ENCODE peak calls at places on chromosomes 12 and 14, in seven cellular contexts. H is psoas muscle; K is SK-N-SH; D is CD8-positive, alpha-beta T cell; L is mucosa of descending colon; X is breast epithelium; W is neural progenitor cell. S is an unnamed sample.

GRCh38 chr14:40240456-40240855 is 808.2 kb upstream of the FBXO33 start:
- DNase-seq in H (no peak), K (no peak), D (no peak), L (no peak), X (no peak), W (no peak), S (no peak)

GRCh38 chr12:2076196-2076570 is 23.4 kb downstream of the CACNA1C start:
- DNase-seq in H (no peak), K (no peak), D (no peak), L (no peak), X (no peak), W (no peak), S (no peak)

GRCh38 chr12:83954071-83954789 is 958.4 kb downstream of the SLC6A15 start:
- DNase-seq in H (no peak), K (no peak), D (no peak), L (no peak), X (no peak), W (peak; percentile 2), S (no peak)

GRCh38 chr12:51905507-51906438 is 1.5 kb upstream of the ACVRL1 start:
- DNase-seq in H (peak; percentile 88), K (peak; percentile 61), D (no peak), L (peak; percentile 81), X (no peak), W (no peak), S (peak; percentile 88)

GRCh38 chr14:75223664-75224154 is 47.3 kb upstream of the TMED10 start:
- DNase-seq in H (no peak), K (no peak), D (no peak), L (no peak), X (no peak), W (peak; percentile 79), S (no peak)

GRCh38 chr12:123055281-123055766 is 74.8 kb downstream of the ARL6IP4 start:
- DNase-seq in H (no peak), K (no peak), D (no peak), L (no peak), X (no peak), W (no peak), S (no peak)

GRCh38 chr14:56417173-56417572 is 162.4 kb upstream of the TMEM260 start:
- DNase-seq in H (no peak), K (no peak), D (no peak), L (no peak), X (no peak), W (no peak), S (no peak)

GRCh38 chr12:48671231-48671856 is 10.7 kb downstream of the KANSL2 start:
- DNase-seq in H (no peak), K (no peak), D (no peak), L (no peak), X (no peak), W (no peak), S (no peak)

GRCh38 chr12:52075409-52075724 is 4.1 kb upstream of the SMIM41 start:
- DNase-seq in H (no peak), K (no peak), D (no peak), L (no peak), X (no peak), W (no peak), S (no peak)

GRCh38 chr12:116455540-116456306 is 103.5 kb upstream of the MAP1LC3B2 start:
- DNase-seq in H (peak; percentile 82), K (peak; percentile 38), D (no peak), L (no peak), X (peak; percentile 93), W (peak; percentile 54), S (peak; percentile 25)

GRCh38 chr14:93105362-93105761 is 10.4 kb downstream of the ITPK1 start:
- DNase-seq in H (peak; percentile 70), K (no peak), D (no peak), L (no peak), X (peak; percentile 67), W (no peak), S (no peak)

GRCh38 chr12:124520258-124520657 is 47.2 kb downstream of the NCOR2 start:
- DNase-seq in H (peak; percentile 59), K (no peak), D (no peak), L (peak; percentile 60), X (peak; percentile 94), W (no peak), S (no peak)

GRCh38 chr12:124520896-124521295 is 46.5 kb downstream of the NCOR2 start:
- DNase-seq in H (no peak), K (no peak), D (no peak), L (no peak), X (no peak), W (no peak), S (no peak)

GRCh38 chr12:124517260-124518050 is 50.0 kb downstream of the NCOR2 start:
- DNase-seq in H (peak; percentile 84), K (peak; percentile 92), D (no peak), L (peak; percentile 71), X (peak; percentile 89), W (no peak), S (peak; percentile 94)

GRCh38 chr12:124518051-124518932 is 49.1 kb downstream of the NCOR2 start:
- DNase-seq in H (peak; percentile 99), K (peak; percentile 90), D (no peak), L (peak; percentile 94), X (peak; percentile 99), W (peak; percentile 77), S (peak; percentile 92)

GRCh38 chr12:124519741-124520140 is 47.7 kb downstream of the NCOR2 start:
- DNase-seq in H (peak; percentile 64), K (no peak), D (no peak), L (no peak), X (no peak), W (no peak), S (no peak)
- H3K4me1 ChIP-seq in H (peaks cover 78% of the 10 kb centered on the region), K (peaks cover 72% of the 10 kb centered on the region), D (peaks cover 4% of the 10 kb centered on the region), L (peaks cover 34% of the 10 kb centered on the region), X (peaks cover 32% of the 10 kb centered on the region), W (peaks cover 31% of the 10 kb centered on the region), S (peaks cover 20% of the 10 kb centered on the region)

DNA sequence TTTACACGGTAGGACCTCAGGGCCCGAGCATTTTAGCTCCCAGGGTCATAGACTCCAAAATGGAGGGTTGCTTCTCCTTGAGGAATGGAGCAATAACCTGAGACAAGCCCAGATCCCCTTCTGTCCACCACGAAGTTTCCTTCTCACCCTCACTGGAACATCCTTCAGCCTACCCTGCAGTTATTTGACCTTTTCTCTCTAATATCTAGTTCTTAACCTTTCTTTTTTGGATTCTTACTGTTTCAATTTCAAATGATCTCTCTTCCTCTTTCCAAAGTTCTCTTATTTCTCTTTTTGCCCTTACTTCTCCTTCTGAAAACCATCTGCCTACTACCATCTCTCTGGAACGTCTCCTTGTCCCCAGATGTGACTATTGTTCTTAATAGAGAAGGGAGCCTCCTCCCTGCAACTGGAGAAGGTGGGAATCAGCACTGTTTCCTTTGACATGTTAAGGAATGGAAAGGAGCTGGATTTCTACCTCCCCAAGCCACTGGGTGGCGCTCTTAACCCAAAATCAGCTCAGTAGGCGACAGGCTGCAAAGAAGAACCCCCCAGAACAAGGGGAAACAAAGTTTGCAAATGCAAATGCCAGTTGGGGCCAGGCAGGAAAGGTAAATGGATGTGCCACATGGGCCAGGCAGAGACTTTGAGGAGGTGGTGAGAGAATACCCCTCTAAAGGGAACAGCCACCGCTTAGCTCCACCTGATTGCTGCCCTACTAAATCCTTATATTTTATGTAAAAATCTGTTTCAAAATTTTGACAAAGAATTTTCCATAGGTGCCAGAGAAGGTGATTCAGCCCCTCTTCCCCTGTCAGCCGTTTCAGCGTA is 22.4 kb upstream of the PDE1B start:
- DNase-seq in H (no peak), K (no peak), D (peak; percentile 25), L (no peak), X (no peak), W (peak; percentile 82), S (peak; percentile 51)
- TF ChIP-seq CTCF in H (peak; percentile 41), K (peak; percentile 59), D (peak; percentile 70), L (no peak), X (no peak), W (peak; percentile 96), S (peak; percentile 79)

GRCh38 chr14:96796851-96797187 is 363 bp upstream of the VRK1 start:
- DNase-seq in H (no peak), K (no peak), D (no peak), L (no peak), X (no peak), W (no peak), S (no peak)
- H3K4me3 ChIP-seq in H (peak overlapping the region; percentile 87), K (no peak overlapping the region), D (peak overlapping the region; percentile 73), L (peak overlapping the region; percentile 82), X (peak overlapping the region; percentile 79), W (no peak overlapping the region), S (peak overlapping the region; percentile 10)

DNA sequence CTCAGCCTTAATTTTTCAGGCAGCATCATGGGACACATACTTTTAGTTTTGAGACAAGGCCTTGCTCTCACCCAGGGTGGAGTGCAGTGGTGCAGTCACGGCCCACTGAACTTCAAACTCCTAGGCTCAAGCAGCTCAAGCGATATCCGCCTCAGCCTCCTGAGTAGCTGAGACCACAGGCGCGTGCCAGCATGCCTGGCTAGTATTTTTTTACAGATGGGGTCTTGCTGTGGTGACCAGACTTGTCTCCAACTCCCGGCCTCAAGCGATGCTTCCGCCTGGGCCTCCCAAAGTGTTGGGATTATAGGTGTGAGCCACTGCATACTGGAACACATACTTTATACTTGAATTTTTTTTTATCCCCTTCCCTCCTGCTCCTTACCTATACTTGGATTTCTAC is 2.8 kb downstream of the RDH5 start:
- DNase-seq in H (peak; percentile 59), K (no peak), D (no peak), L (no peak), X (no peak), W (no peak), S (no peak)
- H3K4me1 ChIP-seq in H (peaks cover 94% of the 10 kb centered on the region), K (peaks cover 41% of the 10 kb centered on the region), D (peaks cover 12% of the 10 kb centered on the region), L (peaks cover 71% of the 10 kb centered on the region), X (peaks cover 24% of the 10 kb centered on the region), W (peaks cover 24% of the 10 kb centered on the region), S (no peaks in the 10 kb centered on the region)

GRCh38 chr14:99363051-99363450 is 91.1 kb upstream of the BCL11B start:
- DNase-seq in H (no peak), K (no peak), D (no peak), L (no peak), X (no peak), W (no peak), S (no peak)
- TF ChIP-seq CTCF in H (no peak), K (no peak), D (no peak), L (no peak), X (no peak), W (no peak), S (no peak)

GRCh38 chr12:131896811-131897270 is 2.4 kb downstream of the ULK1 start:
- DNase-seq in H (peak; percentile 98), K (peak; percentile 25), D (no peak), L (peak; percentile 82), X (no peak), W (no peak), S (no peak)
- H3K4me3 ChIP-seq in H (peak overlapping the region; percentile 78), K (no peak overlapping the region), D (peak overlapping the region; percentile 77), L (no peak overlapping the region), X (peak overlapping the region; percentile 83), W (peak overlapping the region; percentile 66), S (no peak overlapping the region)

DNA sequence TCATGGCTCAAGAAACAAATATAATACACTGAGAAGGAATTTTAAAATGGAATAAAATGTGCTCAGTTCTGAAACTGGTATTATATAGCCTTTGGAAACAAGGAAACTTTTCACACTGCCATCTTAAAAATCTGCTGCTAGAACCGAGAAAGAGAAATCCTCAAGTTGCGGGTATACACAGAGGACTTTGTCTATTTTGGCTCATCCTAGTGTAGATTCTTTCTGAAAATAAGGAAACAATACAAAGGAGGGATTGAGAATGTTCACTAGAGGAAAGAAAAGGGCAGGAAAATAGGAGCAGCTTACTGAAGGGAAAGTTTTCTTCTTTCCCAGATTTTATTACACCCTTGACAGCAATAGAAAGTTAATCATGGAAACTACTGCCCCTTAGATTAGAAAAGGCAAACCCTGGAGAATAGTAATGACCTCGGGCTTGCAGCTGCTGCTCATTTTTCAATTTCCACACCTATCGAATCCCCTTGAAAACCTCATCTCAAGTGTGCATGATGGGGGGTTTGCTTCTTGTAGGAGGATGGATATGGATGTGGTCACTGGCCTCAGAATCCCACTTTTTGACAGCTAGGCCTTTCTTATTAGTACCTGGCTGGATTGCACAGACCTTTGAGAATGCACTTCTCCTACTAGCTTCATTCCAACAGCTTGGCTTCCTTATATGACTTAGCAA is 104.6 kb downstream of the DAAM1 start:
- DNase-seq in H (no peak), K (no peak), D (no peak), L (no peak), X (no peak), W (no peak), S (no peak)
- H3K4me1 ChIP-seq in H (no peaks in the 10 kb centered on the region), K (peaks cover 16% of the 10 kb centered on the region), D (no peaks in the 10 kb centered on the region), L (peaks cover 8% of the 10 kb centered on the region), X (no peaks in the 10 kb centered on the region), W (peaks cover 7% of the 10 kb centered on the region), S (peaks cover 26% of the 10 kb centered on the region)